ENCODE peak calls at places on chromosomes 3 and 15, in seven cellular contexts. N, S, J, H, Y, Z and P are unnamed samples.

GRCh38 chr3:184144505-184144904 is 9.3 kb downstream of the EIF2B5 start:
- DNase-seq in Z (no peak), N (no peak), H (no peak), J (no peak), S (no peak), Y (no peak), P (no peak)

GRCh38 chr3:68972358-68972979 is 40.1 kb upstream of the TAFA4 start:
- DNase-seq in Z (peak), Y (no peak), H (peak), N (peak), S (peak), J (peak), P (peak)

GRCh38 chr3:53733433-53733832 is 112.8 kb downstream of the CHDH start:
- DNase-seq in J (peak), S (no peak), N (no peak), Y (no peak), Z (no peak), H (no peak), P (no peak)

GRCh38 chr15:97745481-97746071 is 214.9 kb upstream of the ARRDC4 start:
- DNase-seq in Z (peak), S (peak), H (no peak), N (peak), J (peak), Y (no peak), P (no peak)

GRCh38 chr3:45178131-45179023 is 32.2 kb upstream of the CDCP1 start:
- DNase-seq in N (no peak), Y (no peak), Z (no peak), J (peak), S (no peak), H (no peak), P (no peak)

GRCh38 chr3:126346466-126346865 is 10.7 kb downstream of the KLF15 start:
- DNase-seq in N (no peak), S (no peak), J (no peak), H (no peak), Y (peak), Z (no peak), P (peak)

GRCh38 chr3:7847521-7847920 is 654.1 kb upstream of the LMCD1 start:
- DNase-seq in H (no peak), S (no peak), Z (no peak), J (no peak), Y (no peak), N (no peak), P (no peak)

GRCh38 chr3:72100062-72100511 is 315.1 kb upstream of the PROK2 start:
- DNase-seq in Y (peak), N (no peak), J (no peak), Z (peak), H (no peak), S (no peak), P (no peak)

GRCh38 chr3:188415196-188415595 is 261.2 kb downstream of the LPP start:
- DNase-seq in J (no peak), N (no peak), S (no peak), H (no peak), Z (no peak), Y (no peak), P (no peak)

GRCh38 chr3:25457642-25458419 is 29.8 kb downstream of the RARB start:
- DNase-seq in S (no peak), Y (no peak), H (no peak), Z (no peak), J (no peak), N (no peak), P (no peak)

GRCh38 chr3:60017631-60018030 is 967.8 kb upstream of the CFAP20DC start:
- DNase-seq in S (no peak), J (no peak), Z (no peak), H (no peak), N (peak), Y (no peak), P (no peak)

GRCh38 chr3:167507954-167508353 is 34.1 kb upstream of the SERPINI2 start:
- DNase-seq in N (no peak), Z (no peak), S (no peak), Y (no peak), H (no peak), J (no peak), P (no peak)

GRCh38 chr3:72818092-72818721 is 30.0 kb downstream of the SHQ1 start:
- DNase-seq in Z (no peak), S (no peak), H (no peak), Y (no peak), J (peak), N (no peak), P (no peak)

GRCh38 chr3:111915905-111916304 is 56.8 kb downstream of the PHLDB2 start:
- DNase-seq in Z (no peak), N (no peak), Y (no peak), H (no peak), J (peak), S (no peak), P (no peak)

GRCh38 chr3:160678447-160678846 is 1.5 kb downstream of the ARL14 start:
- DNase-seq in Z (no peak), N (no peak), H (no peak), J (peak), S (no peak), Y (no peak), P (no peak)

GRCh38 chr3:106089806-106090205 is 221.0 kb upstream of the CBLB start:
- DNase-seq in S (no peak), Z (no peak), N (no peak), J (no peak), H (no peak), Y (no peak), P (no peak)

GRCh38 chr15:57395292-57395691 is 19.0 kb downstream of the CGNL1 start:
- DNase-seq in S (no peak), Z (no peak), N (no peak), J (peak), H (no peak), Y (no peak), P (no peak)